ENCODE peak calls at places on chromosomes 3 and 15, in six cellular contexts. G, B, I, W, Q and F are unnamed samples.

GRCh38 chr15:57387644-57388076 is 11.4 kb downstream of the CGNL1 start:
- ATAC-seq in G (no peak), B (no peak), I (no peak), W (no peak), Q (no peak), F (no peak)

GRCh38 chr3:196220587-196220986 is 4.3 kb downstream of the SLC51A start:
- ATAC-seq in G (no peak), B (peak), I (no peak), W (peak), Q (no peak), F (no peak)

GRCh38 chr3:125381743-125382142 is 6.6 kb upstream of the ZNF148 start:
- ATAC-seq in G (peak), B (no peak), I (peak), W (no peak), Q (peak), F (no peak)

GRCh38 chr15:60390931-60391501 is 6.8 kb downstream of the ANXA2 start:
- ATAC-seq in G (peak), B (peak), I (no peak), W (peak), Q (no peak), F (no peak)

GRCh38 chr15:80424381-80424780 is 20.2 kb downstream of the ARNT2 start:
- ATAC-seq in G (no peak), B (no peak), I (no peak), W (no peak), Q (no peak), F (no peak)

GRCh38 chr3:182810574-182811268 is 17.4 kb downstream of the ATP11B start:
- ATAC-seq in G (peak), B (no peak), I (no peak), W (no peak), Q (no peak), F (no peak)

GRCh38 chr3:116912116-116912515 is 202.5 kb downstream of the TUSC7 start:
- ATAC-seq in G (peak), B (no peak), I (no peak), W (no peak), Q (no peak), F (no peak)

GRCh38 chr15:84883916-84884781 is at the start of gene SLC28A1:
- ATAC-seq in G (no peak), B (peak), I (no peak), W (no peak), Q (no peak), F (no peak)

GRCh38 chr3:160205606-160206005 is 19.6 kb upstream of the C3orf80 start:
- ATAC-seq in G (no peak), B (no peak), I (no peak), W (no peak), Q (no peak), F (no peak)

GRCh38 chr3:15478300-15478979 is 43.1 kb downstream of the COLQ start:
- ATAC-seq in G (no peak), B (peak), I (no peak), W (peak), Q (no peak), F (no peak)

GRCh38 chr15:58724471-58724870 is 25.0 kb downstream of the ADAM10 start:
- ATAC-seq in G (no peak), B (no peak), I (peak), W (peak), Q (peak), F (peak)

GRCh38 chr3:30448946-30449686 is 157.3 kb upstream of the TGFBR2 start:
- ATAC-seq in G (no peak), B (no peak), I (no peak), W (no peak), Q (no peak), F (no peak)

GRCh38 chr3:57275393-57275792 is 17.1 kb downstream of the ASB14 start:
- ATAC-seq in G (no peak), B (no peak), I (no peak), W (no peak), Q (no peak), F (no peak)

GRCh38 chr3:128438488-128439072 is 28.1 kb downstream of the DNAJB8 start:
- ATAC-seq in G (peak), B (no peak), I (no peak), W (peak), Q (no peak), F (no peak)

GRCh38 chr15:65414841-65415621 is 7.7 kb downstream of the IGDCC4 start:
- ATAC-seq in G (no peak), B (peak), I (no peak), W (peak), Q (no peak), F (no peak)

GRCh38 chr3:50138266-50139230 is 16.6 kb upstream of the SEMA3F start:
- ATAC-seq in G (peak), B (no peak), I (no peak), W (no peak), Q (no peak), F (no peak)

GRCh38 chr3:24829632-24830229 is 335.1 kb upstream of the THRB start:
- ATAC-seq in G (peak), B (peak), I (no peak), W (peak), Q (no peak), F (no peak)

GRCh38 chr3:31307131-31307785 is 225.5 kb upstream of the STT3B start:
- ATAC-seq in G (no peak), B (no peak), I (no peak), W (no peak), Q (no peak), F (no peak)

GRCh38 chr3:108602249-108602934 is 12.9 kb downstream of the DZIP3 start:
- ATAC-seq in G (peak), B (no peak), I (peak), W (peak), Q (peak), F (peak)

GRCh38 chr3:98805571-98805970 is 42.4 kb downstream of the ST3GAL6 start:
- ATAC-seq in G (no peak), B (no peak), I (no peak), W (no peak), Q (no peak), F (no peak)